ENCODE peak calls at places on chromosomes 1 and 21, in seven cellular contexts. Z, K, P, A, M, E and V are unnamed samples.

GRCh38 chr1:227887697-227888403 is 59.9 kb downstream of the WNT9A start:
- DNase-seq in K (peak), M (peak), E (no peak), Z (no peak), P (no peak), A (peak), V (no peak)

GRCh38 chr1:67013573-67013972 is 40.4 kb downstream of the SLC35D1 start:
- DNase-seq in K (no peak), P (no peak), E (peak), A (no peak), M (peak), Z (no peak), V (no peak)

GRCh38 chr1:150150511-150151021 is 850 bp downstream of the PLEKHO1 start:
- DNase-seq in E (no peak), A (no peak), K (no peak), P (no peak), M (no peak), Z (no peak), V (no peak)

GRCh38 chr1:242243472-242243871 is 244.6 kb upstream of the MAP1LC3C start:
- DNase-seq in M (no peak), P (no peak), A (no peak), K (no peak), E (no peak), Z (no peak), V (peak)

GRCh38 chr1:243474384-243474851 is 218.6 kb downstream of the SDCCAG8 start:
- DNase-seq in K (no peak), Z (no peak), E (no peak), M (no peak), P (no peak), A (no peak), V (no peak)

GRCh38 chr1:220761688-220762427 is 13.7 kb downstream of the MTARC2 start:
- DNase-seq in Z (no peak), P (no peak), K (no peak), A (no peak), M (no peak), E (no peak), V (no peak)

GRCh38 chr21:31524140-31524539 is 135.4 kb upstream of the SOD1 start:
- DNase-seq in A (peak), M (no peak), E (no peak), K (no peak), P (no peak), Z (no peak), V (no peak)

GRCh38 chr1:20483833-20484525 is 2.0 kb downstream of the CAMK2N1 start:
- DNase-seq in A (peak), K (no peak), M (peak), E (peak), P (no peak), Z (no peak), V (peak)

GRCh38 chr1:235069577-235070563 is 58.8 kb downstream of the TOMM20 start:
- DNase-seq in E (peak), A (no peak), Z (no peak), K (no peak), P (peak), M (peak), V (no peak)

GRCh38 chr1:99589186-99589636 is 56.7 kb upstream of the PALMD start:
- DNase-seq in M (no peak), A (no peak), Z (no peak), E (no peak), K (no peak), P (peak), V (no peak)

GRCh38 chr21:16539041-16539440 is 809.3 kb downstream of the USP25 start:
- DNase-seq in M (peak), Z (no peak), K (no peak), P (no peak), E (no peak), A (no peak), V (no peak)

GRCh38 chr1:8776104-8776503 is 41.3 kb downstream of the RERE start:
- DNase-seq in P (no peak), M (no peak), Z (no peak), A (no peak), E (no peak), K (no peak), V (no peak)
- TF ChIP-seq CTCF in P (no peak), M (no peak), Z (no peak), A (no peak), E (no peak), K (no peak), V (no peak)

GRCh38 chr21:41217656-41218380 is 49.9 kb downstream of the BACE2 start:
- DNase-seq in E (peak), M (peak), A (no peak), P (peak), Z (no peak), K (no peak), V (no peak)

GRCh38 chr21:41220208-41220733 is 52.3 kb downstream of the BACE2 start:
- DNase-seq in E (peak), A (no peak), P (no peak), M (no peak), Z (no peak), K (no peak), V (no peak)

GRCh38 chr21:41226853-41227252 is 58.9 kb downstream of the BACE2 start:
- DNase-seq in P (no peak), E (no peak), Z (no peak), M (no peak), K (no peak), A (no peak), V (no peak)

GRCh38 chr21:41219498-41220207 is 51.7 kb downstream of the BACE2 start:
- DNase-seq in K (no peak), Z (no peak), E (no peak), A (no peak), M (no peak), P (peak), V (no peak)

DNA sequence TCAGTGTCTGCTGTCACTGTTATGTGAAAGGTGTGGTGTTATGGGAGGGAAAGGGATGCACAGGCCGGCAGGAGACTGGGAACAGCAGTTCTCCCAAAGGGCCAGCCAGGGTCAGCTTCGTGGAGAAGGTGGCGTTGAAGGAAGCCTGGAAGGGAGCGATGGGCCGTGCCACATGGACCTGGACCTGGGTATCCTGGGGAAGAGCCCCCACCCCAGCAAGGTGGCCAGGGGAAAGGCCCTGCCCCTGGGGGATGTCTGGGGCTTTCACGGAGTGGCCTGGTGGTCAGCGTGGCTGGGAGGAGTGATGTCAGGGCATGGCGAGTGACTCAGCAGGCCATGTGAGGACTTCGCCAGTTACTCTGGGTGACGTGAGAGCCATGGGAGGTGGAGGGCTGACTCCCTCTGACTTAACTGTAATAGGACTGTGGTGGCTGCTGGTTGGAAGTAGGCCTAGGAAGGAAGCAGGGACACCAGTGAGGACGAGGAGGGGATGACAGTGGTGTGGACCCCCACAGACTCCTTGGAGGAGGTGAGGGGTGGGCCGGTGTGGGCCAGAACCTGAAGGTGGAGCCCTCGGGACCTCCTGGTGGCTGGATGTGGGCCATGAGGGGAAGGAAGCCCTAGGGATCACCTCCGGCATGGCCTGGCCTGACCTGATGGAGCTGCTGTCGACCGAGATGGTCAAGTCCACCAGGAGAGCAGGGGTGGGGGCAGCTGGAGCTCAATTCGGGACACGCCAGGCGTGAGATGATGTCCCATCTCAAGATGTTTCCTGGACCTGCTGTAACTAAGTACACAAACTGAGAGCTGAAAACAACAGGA is 54.5 kb downstream of the BACE2 start:
- DNase-seq in K (no peak), A (no peak), E (no peak), Z (no peak), M (peak), P (no peak), V (no peak)
- TF ChIP-seq CTCF in K (no peak), A (no peak), E (no peak), Z (no peak), M (no peak), P (no peak), V (no peak)

GRCh38 chr1:180632326-180633088 is 685 bp downstream of the XPR1 start:
- DNase-seq in Z (no peak), M (peak), E (peak), K (peak), A (peak), P (peak), V (peak)
- TF ChIP-seq CTCF in Z (peak), M (peak), E (peak), K (no peak), A (no peak), P (no peak), V (no peak)

DNA sequence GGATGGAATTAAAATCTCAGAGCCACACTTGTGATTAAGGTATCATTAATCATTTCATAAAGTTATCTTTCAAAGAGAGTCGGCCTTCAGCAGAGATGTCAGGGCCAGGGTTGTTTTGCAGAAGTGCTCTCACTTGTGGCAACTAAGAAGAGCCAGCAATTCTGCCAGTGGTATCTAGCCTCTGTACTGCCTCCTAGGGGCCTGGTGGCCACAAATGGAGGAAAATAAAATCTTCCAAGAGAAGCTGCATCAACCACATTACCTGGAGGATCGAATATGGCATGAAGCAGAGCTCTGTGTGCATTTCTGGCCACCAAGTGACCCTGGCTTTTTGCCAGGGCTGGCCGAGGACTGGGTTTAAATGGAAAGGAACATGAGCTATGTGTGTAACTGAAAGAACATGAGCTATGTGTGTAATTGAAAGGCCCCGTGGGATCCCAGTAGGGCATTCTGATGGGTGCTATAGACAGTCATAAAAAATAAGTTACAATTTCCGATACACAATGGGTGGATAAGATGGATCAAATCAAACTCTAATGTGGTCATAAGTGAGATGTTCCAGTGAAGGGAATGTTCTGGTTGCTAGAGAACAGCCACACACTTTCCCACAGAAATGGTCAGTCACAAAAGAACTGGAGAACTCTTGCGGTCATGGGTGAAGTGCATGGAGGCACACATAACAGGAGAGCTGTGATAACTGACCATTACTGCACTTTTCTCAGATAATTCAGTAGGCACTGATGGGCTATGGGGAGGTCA is 335.8 kb downstream of the CAMTA1 start:
- DNase-seq in M (peak), Z (no peak), E (no peak), K (no peak), P (no peak), A (no peak), V (no peak)
- TF ChIP-seq CTCF in M (peak), Z (peak), E (no peak), K (no peak), P (no peak), A (no peak), V (no peak)

GRCh38 chr1:183506561-183506960 is 34.3 kb downstream of the SMG7 start:
- DNase-seq in E (peak), A (no peak), K (no peak), Z (no peak), P (no peak), M (no peak), V (no peak)

GRCh38 chr1:183508694-183509093 is 36.4 kb downstream of the SMG7 start:
- DNase-seq in P (no peak), K (no peak), Z (no peak), M (no peak), E (no peak), A (no peak), V (no peak)

DNA sequence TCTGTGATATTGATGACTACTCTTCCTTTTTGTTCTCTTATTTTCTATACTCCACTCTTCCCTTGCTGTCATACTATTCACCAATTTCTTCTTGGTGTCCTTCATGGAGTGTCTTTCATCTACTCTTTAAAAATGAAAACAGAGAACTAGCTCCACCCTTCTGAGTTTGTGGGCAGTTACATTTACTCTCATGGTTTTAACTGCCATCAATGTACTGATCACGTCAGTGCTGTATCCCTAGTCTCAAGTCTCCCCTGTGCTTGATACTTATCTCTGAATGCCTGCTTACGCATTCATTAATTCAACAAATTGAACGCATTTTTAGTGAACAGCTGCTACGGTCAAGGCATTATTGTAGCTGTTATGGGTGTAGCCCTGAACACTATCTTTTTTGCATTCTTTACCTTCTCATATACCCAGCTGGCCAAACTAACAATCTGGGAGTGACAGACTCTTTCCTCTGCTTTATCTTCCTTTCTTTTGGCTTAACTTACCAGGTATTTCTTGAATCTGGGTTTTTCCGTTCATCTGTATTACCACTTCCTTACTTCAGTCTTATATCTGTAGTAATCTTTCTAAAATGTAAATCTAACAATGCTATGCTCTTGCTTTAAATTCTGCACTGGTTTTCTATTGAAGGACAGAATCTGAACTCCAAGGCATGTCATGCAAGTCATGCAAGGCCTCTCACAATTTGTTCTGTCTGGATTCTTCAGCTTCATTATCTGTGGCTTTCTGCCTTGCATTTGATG is 33.2 kb downstream of the SMG7 start:
- DNase-seq in M (no peak), Z (no peak), E (no peak), K (no peak), A (no peak), P (no peak), V (no peak)
- TF ChIP-seq CTCF in M (no peak), Z (no peak), E (no peak), K (no peak), A (no peak), P (no peak), V (no peak)

GRCh38 chr1:2611034-2611501 is 21.7 kb downstream of the MMEL1 start:
- DNase-seq in E (no peak), M (peak), P (peak), A (peak), K (no peak), Z (peak), V (no peak)

GRCh38 chr1:2612591-2613365 is 20.0 kb downstream of the MMEL1 start:
- DNase-seq in M (no peak), K (no peak), A (no peak), P (no peak), Z (no peak), E (no peak), V (no peak)

GRCh38 chr1:2617981-2618470 is 14.8 kb downstream of the MMEL1 start:
- DNase-seq in K (no peak), E (no peak), M (no peak), P (no peak), Z (no peak), A (no peak), V (no peak)

GRCh38 chr1:2611621-2612437 is 21.0 kb downstream of the MMEL1 start:
- DNase-seq in E (no peak), P (no peak), M (no peak), A (peak), Z (no peak), K (no peak), V (no peak)

GRCh38 chr1:2614145-2614544 is 18.7 kb downstream of the MMEL1 start:
- DNase-seq in Z (no peak), P (no peak), M (no peak), A (no peak), K (no peak), E (no peak), V (no peak)
- TF ChIP-seq CTCF in Z (no peak), P (no peak), M (no peak), A (no peak), K (no peak), E (no peak), V (no peak)